ENCODE peak calls at places on chromosomes 12 and 14, in eight cellular contexts. One of them, this sample, is unnamed.

GRCh38 chr12:103881261-103881660 is 40.2 kb upstream of the NT5DC3 start:
- DNase-seq in lower leg skin: no peak
- DNase-seq in pancreas: no peak
- DNase-seq in progenitor cell of endocrine pancreas: no peak
- DNase-seq in AG04450: no peak
- DNase-seq in esophagus squamous epithelium: no peak
- DNase-seq in uterus: no peak
- DNase-seq in neural progenitor cell: no peak
- DNase-seq in this sample: no peak

GRCh38 chr12:65778268-65779090 is 45.8 kb upstream of the HMGA2 start:
- DNase-seq in esophagus squamous epithelium: no peak
- DNase-seq in uterus: no peak
- DNase-seq in lower leg skin: no peak
- DNase-seq in pancreas: no peak
- DNase-seq in neural progenitor cell: no peak
- DNase-seq in progenitor cell of endocrine pancreas: no peak
- DNase-seq in AG04450: no peak
- DNase-seq in this sample: no peak

GRCh38 chr14:99603471-99603933 is 505 bp downstream of the CCDC85C start:
- DNase-seq in pancreas: peak
- DNase-seq in progenitor cell of endocrine pancreas: peak
- DNase-seq in esophagus squamous epithelium: no peak
- DNase-seq in neural progenitor cell: peak
- DNase-seq in uterus: peak
- DNase-seq in lower leg skin: no peak
- DNase-seq in AG04450: no peak
- DNase-seq in this sample: no peak

GRCh38 chr12:19967486-19967885 is 400.9 kb upstream of the PDE3A start:
- DNase-seq in neural progenitor cell: no peak
- DNase-seq in progenitor cell of endocrine pancreas: no peak
- DNase-seq in pancreas: peak
- DNase-seq in lower leg skin: no peak
- DNase-seq in uterus: no peak
- DNase-seq in esophagus squamous epithelium: no peak
- DNase-seq in AG04450: peak
- DNase-seq in this sample: no peak

GRCh38 chr12:47530050-47530449 is 175.8 kb downstream of the RPAP3 start:
- DNase-seq in progenitor cell of endocrine pancreas: no peak
- DNase-seq in esophagus squamous epithelium: no peak
- DNase-seq in AG04450: no peak
- DNase-seq in lower leg skin: no peak
- DNase-seq in neural progenitor cell: no peak
- DNase-seq in uterus: no peak
- DNase-seq in pancreas: no peak
- DNase-seq in this sample: no peak

GRCh38 chr14:33307691-33308369 is 369.2 kb downstream of the NPAS3 start:
- DNase-seq in lower leg skin: peak
- DNase-seq in neural progenitor cell: peak
- DNase-seq in uterus: peak
- DNase-seq in esophagus squamous epithelium: no peak
- DNase-seq in pancreas: no peak
- DNase-seq in AG04450: no peak
- DNase-seq in progenitor cell of endocrine pancreas: no peak
- DNase-seq in this sample: no peak

GRCh38 chr12:132285991-132286681 is 43.3 kb downstream of the GALNT9 start:
- DNase-seq in neural progenitor cell: peak
- DNase-seq in progenitor cell of endocrine pancreas: no peak
- DNase-seq in AG04450: peak
- DNase-seq in lower leg skin: no peak
- DNase-seq in esophagus squamous epithelium: no peak
- DNase-seq in pancreas: peak
- DNase-seq in uterus: peak
- DNase-seq in this sample: no peak

GRCh38 chr14:91996951-91997371 is 42.9 kb downstream of the TRIP11 start:
- DNase-seq in esophagus squamous epithelium: no peak
- DNase-seq in progenitor cell of endocrine pancreas: no peak
- DNase-seq in uterus: no peak
- DNase-seq in AG04450: peak
- DNase-seq in lower leg skin: no peak
- DNase-seq in pancreas: no peak
- DNase-seq in neural progenitor cell: peak
- DNase-seq in this sample: peak

GRCh38 chr14:23514009-23514962 is 37.3 kb downstream of the ZFHX2 start:
- DNase-seq in AG04450: no peak
- DNase-seq in neural progenitor cell: no peak
- DNase-seq in progenitor cell of endocrine pancreas: no peak
- DNase-seq in esophagus squamous epithelium: no peak
- DNase-seq in lower leg skin: no peak
- DNase-seq in uterus: no peak
- DNase-seq in pancreas: no peak
- DNase-seq in this sample: no peak

GRCh38 chr12:62697893-62698292 is 231.3 kb downstream of the MON2 start:
- DNase-seq in lower leg skin: no peak
- DNase-seq in uterus: no peak
- DNase-seq in esophagus squamous epithelium: no peak
- DNase-seq in neural progenitor cell: no peak
- DNase-seq in progenitor cell of endocrine pancreas: no peak
- DNase-seq in pancreas: no peak
- DNase-seq in AG04450: no peak
- DNase-seq in this sample: no peak

GRCh38 chr12:122602456-122602855 is 75.4 kb downstream of the KNTC1 start:
- DNase-seq in progenitor cell of endocrine pancreas: no peak
- DNase-seq in AG04450: no peak
- DNase-seq in neural progenitor cell: no peak
- DNase-seq in uterus: no peak
- DNase-seq in esophagus squamous epithelium: no peak
- DNase-seq in lower leg skin: no peak
- DNase-seq in pancreas: no peak
- DNase-seq in this sample: no peak

GRCh38 chr12:131917711-131918306 is 11.3 kb upstream of the PUS1 start:
- DNase-seq in uterus: no peak
- DNase-seq in progenitor cell of endocrine pancreas: no peak
- DNase-seq in lower leg skin: no peak
- DNase-seq in neural progenitor cell: no peak
- DNase-seq in AG04450: no peak
- DNase-seq in esophagus squamous epithelium: no peak
- DNase-seq in pancreas: no peak
- DNase-seq in this sample: no peak

GRCh38 chr14:80653951-80654350 is 287.6 kb downstream of the CEP128 start:
- DNase-seq in esophagus squamous epithelium: no peak
- DNase-seq in pancreas: no peak
- DNase-seq in AG04450: no peak
- DNase-seq in progenitor cell of endocrine pancreas: no peak
- DNase-seq in neural progenitor cell: no peak
- DNase-seq in uterus: no peak
- DNase-seq in lower leg skin: no peak
- DNase-seq in this sample: no peak

GRCh38 chr12:90299121-90299520 is 590.5 kb upstream of the ATP2B1 start:
- DNase-seq in lower leg skin: no peak
- DNase-seq in AG04450: no peak
- DNase-seq in esophagus squamous epithelium: no peak
- DNase-seq in pancreas: no peak
- DNase-seq in neural progenitor cell: no peak
- DNase-seq in uterus: no peak
- DNase-seq in progenitor cell of endocrine pancreas: no peak
- DNase-seq in this sample: peak

DNA sequence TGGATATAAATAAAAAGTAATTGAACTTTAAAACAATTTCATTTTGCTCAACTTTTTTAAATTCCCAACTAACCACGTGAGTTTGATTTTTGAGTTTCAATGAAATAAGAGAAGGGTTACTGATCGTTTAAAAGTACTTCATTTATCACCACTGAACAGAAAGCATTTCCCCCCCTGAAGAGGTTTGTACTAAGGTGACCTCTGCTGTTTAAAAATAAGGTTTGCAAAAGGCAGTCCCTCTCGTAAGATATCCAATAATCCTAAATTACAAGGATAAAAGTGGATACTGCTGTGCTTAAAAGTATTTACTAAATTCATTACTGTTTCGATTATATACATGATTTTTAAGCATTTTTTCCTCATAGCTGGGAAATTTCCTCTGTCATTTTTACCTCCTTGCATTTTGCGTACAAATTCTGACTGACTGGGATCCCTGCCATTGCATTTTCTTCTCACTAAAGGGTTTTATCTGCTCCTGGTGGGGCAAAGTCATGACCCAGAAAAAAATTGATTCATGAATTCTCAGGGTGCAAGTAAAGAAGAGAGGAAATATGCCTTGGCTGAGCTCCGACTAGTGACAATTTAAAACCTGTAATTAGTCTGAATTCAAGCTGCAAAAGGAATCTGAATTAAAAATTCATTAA is 463.8 kb downstream of the PRKD1 start:
- DNase-seq in progenitor cell of endocrine pancreas: no peak
- DNase-seq in AG04450: no peak
- DNase-seq in lower leg skin: no peak
- DNase-seq in neural progenitor cell: peak
- DNase-seq in uterus: no peak
- DNase-seq in esophagus squamous epithelium: no peak
- DNase-seq in pancreas: no peak
- DNase-seq in this sample: no peak
- TF ChIP-seq CTCF in progenitor cell of endocrine pancreas: peak
- TF ChIP-seq CTCF in AG04450: no peak
- TF ChIP-seq CTCF in lower leg skin: no peak
- TF ChIP-seq CTCF in neural progenitor cell: peak
- TF ChIP-seq CTCF in uterus: no peak
- TF ChIP-seq CTCF in esophagus squamous epithelium: no peak
- TF ChIP-seq CTCF in pancreas: no peak
- TF ChIP-seq CTCF in this sample: no peak

GRCh38 chr14:101557811-101558738 is 3.2 kb upstream of the DIO3 start:
- DNase-seq in progenitor cell of endocrine pancreas: no peak
- DNase-seq in pancreas: peak
- DNase-seq in esophagus squamous epithelium: no peak
- DNase-seq in lower leg skin: peak
- DNase-seq in neural progenitor cell: peak
- DNase-seq in AG04450: no peak
- DNase-seq in uterus: peak
- DNase-seq in this sample: no peak
- TF ChIP-seq CTCF in progenitor cell of endocrine pancreas: no peak
- TF ChIP-seq CTCF in pancreas: no peak
- TF ChIP-seq CTCF in esophagus squamous epithelium: no peak
- TF ChIP-seq CTCF in lower leg skin: no peak
- TF ChIP-seq CTCF in neural progenitor cell: peak
- TF ChIP-seq CTCF in AG04450: no peak
- TF ChIP-seq CTCF in uterus: peak
- TF ChIP-seq CTCF in this sample: no peak

DNA sequence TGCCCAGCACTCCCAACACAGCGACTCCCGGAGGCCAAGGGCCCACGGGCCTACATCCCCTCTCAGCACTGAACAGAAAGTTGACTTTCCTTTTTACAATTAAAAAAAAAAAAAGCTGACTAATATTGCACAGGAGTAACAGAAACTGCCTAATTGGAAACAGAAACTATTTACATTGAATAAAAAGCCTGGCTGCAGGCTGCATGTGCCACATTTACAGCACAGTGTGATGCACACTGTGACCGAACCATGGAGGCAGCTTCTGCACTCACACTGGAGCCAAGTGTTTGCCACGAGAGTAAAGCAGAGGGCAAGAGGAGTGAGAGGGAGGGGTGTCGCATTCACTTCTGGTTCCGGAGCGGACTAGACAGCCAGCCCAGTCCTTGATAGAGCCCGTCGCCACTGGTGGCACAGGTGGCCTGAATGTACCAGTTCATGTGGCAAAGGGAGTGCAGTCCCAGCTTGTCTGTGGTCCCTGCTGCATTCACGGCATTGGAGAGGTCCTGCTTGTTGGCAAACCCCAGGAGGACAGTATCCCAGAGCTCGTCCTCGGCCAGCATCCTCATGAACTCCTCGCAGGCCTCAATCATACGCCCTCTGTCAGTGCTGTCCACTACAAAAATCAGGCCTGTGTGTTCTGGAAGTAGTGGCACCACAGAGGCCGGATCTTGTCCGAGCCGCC is 59.2 kb downstream of the SPPL3 start:
- DNase-seq in AG04450: no peak
- DNase-seq in progenitor cell of endocrine pancreas: no peak
- DNase-seq in lower leg skin: no peak
- DNase-seq in pancreas: no peak
- DNase-seq in esophagus squamous epithelium: no peak
- DNase-seq in uterus: no peak
- DNase-seq in neural progenitor cell: no peak
- DNase-seq in this sample: no peak
- TF ChIP-seq CTCF in AG04450: no peak
- TF ChIP-seq CTCF in progenitor cell of endocrine pancreas: no peak
- TF ChIP-seq CTCF in lower leg skin: no peak
- TF ChIP-seq CTCF in pancreas: no peak
- TF ChIP-seq CTCF in esophagus squamous epithelium: no peak
- TF ChIP-seq CTCF in uterus: no peak
- TF ChIP-seq CTCF in neural progenitor cell: no peak
- TF ChIP-seq CTCF in this sample: no peak

GRCh38 chr12:115979851-115980250 is 297.6 kb downstream of the MED13L start:
- DNase-seq in pancreas: no peak
- DNase-seq in AG04450: no peak
- DNase-seq in esophagus squamous epithelium: no peak
- DNase-seq in uterus: no peak
- DNase-seq in neural progenitor cell: no peak
- DNase-seq in lower leg skin: no peak
- DNase-seq in progenitor cell of endocrine pancreas: no peak
- DNase-seq in this sample: no peak

GRCh38 chr12:115980339-115980738 is 297.2 kb downstream of the MED13L start:
- DNase-seq in uterus: no peak
- DNase-seq in esophagus squamous epithelium: no peak
- DNase-seq in neural progenitor cell: no peak
- DNase-seq in progenitor cell of endocrine pancreas: no peak
- DNase-seq in lower leg skin: no peak
- DNase-seq in AG04450: no peak
- DNase-seq in pancreas: no peak
- DNase-seq in this sample: no peak

GRCh38 chr12:115979351-115979750 is 298.1 kb downstream of the MED13L start:
- DNase-seq in uterus: no peak
- DNase-seq in AG04450: no peak
- DNase-seq in lower leg skin: no peak
- DNase-seq in neural progenitor cell: no peak
- DNase-seq in progenitor cell of endocrine pancreas: no peak
- DNase-seq in esophagus squamous epithelium: no peak
- DNase-seq in pancreas: no peak
- DNase-seq in this sample: no peak

GRCh38 chr12:115984607-115985006 is 292.9 kb downstream of the MED13L start:
- DNase-seq in esophagus squamous epithelium: no peak
- DNase-seq in progenitor cell of endocrine pancreas: no peak
- DNase-seq in AG04450: no peak
- DNase-seq in neural progenitor cell: no peak
- DNase-seq in lower leg skin: no peak
- DNase-seq in pancreas: no peak
- DNase-seq in uterus: no peak
- DNase-seq in this sample: no peak

GRCh38 chr12:115983226-115983798 is 294.2 kb downstream of the MED13L start:
- DNase-seq in pancreas: no peak
- DNase-seq in progenitor cell of endocrine pancreas: no peak
- DNase-seq in uterus: no peak
- DNase-seq in lower leg skin: no peak
- DNase-seq in neural progenitor cell: peak
- DNase-seq in AG04450: no peak
- DNase-seq in esophagus squamous epithelium: no peak
- DNase-seq in this sample: no peak
- TF ChIP-seq CTCF in pancreas: no peak
- TF ChIP-seq CTCF in progenitor cell of endocrine pancreas: peak
- TF ChIP-seq CTCF in uterus: no peak
- TF ChIP-seq CTCF in lower leg skin: no peak
- TF ChIP-seq CTCF in neural progenitor cell: peak
- TF ChIP-seq CTCF in AG04450: peak
- TF ChIP-seq CTCF in esophagus squamous epithelium: no peak
- TF ChIP-seq CTCF in this sample: peak